ENCODE peak calls at places on chromosomes 2 and 18, in four cellular contexts. One of them, this sample, is unnamed.

GRCh38 chr2:235665656-235666239 is 171.9 kb downstream of the AGAP1 start:
- DNase-seq in PC-9: no peak
- DNase-seq in cardiac muscle cell: peak
- DNase-seq in foreskin fibroblast: no peak
- DNase-seq in this sample: no peak

GRCh38 chr2:44623622-44624351 is 262.0 kb downstream of the CAMKMT start:
- DNase-seq in PC-9: no peak
- DNase-seq in cardiac muscle cell: peak
- DNase-seq in foreskin fibroblast: no peak
- DNase-seq in this sample: no peak

GRCh38 chr2:129888896-129889295 is 90.6 kb upstream of the RAB6C start:
- DNase-seq in PC-9: no peak
- DNase-seq in cardiac muscle cell: peak
- DNase-seq in foreskin fibroblast: peak
- DNase-seq in this sample: no peak

GRCh38 chr2:241598061-241598460 is 38.9 kb downstream of the THAP4 start:
- DNase-seq in cardiac muscle cell: no peak
- DNase-seq in foreskin fibroblast: no peak
- DNase-seq in PC-9: no peak
- DNase-seq in this sample: no peak

GRCh38 chr2:212863185-212863588 is 288.2 kb downstream of the IKZF2 start:
- DNase-seq in PC-9: peak
- DNase-seq in foreskin fibroblast: no peak
- DNase-seq in cardiac muscle cell: peak
- DNase-seq in this sample: no peak

GRCh38 chr2:88059979-88060906 is 4.7 kb upstream of the KRCC1 start:
- DNase-seq in PC-9: peak
- DNase-seq in foreskin fibroblast: no peak
- DNase-seq in cardiac muscle cell: peak
- DNase-seq in this sample: no peak

GRCh38 chr2:208466133-208466919 is 59.7 kb downstream of the PTH2R start:
- DNase-seq in cardiac muscle cell: peak
- DNase-seq in PC-9: peak
- DNase-seq in foreskin fibroblast: no peak
- DNase-seq in this sample: no peak

GRCh38 chr2:19048593-19049264 is 309.7 kb downstream of the OSR1 start:
- DNase-seq in PC-9: peak
- DNase-seq in cardiac muscle cell: peak
- DNase-seq in foreskin fibroblast: no peak
- DNase-seq in this sample: no peak

GRCh38 chr2:161166538-161167409 is 6.5 kb downstream of the TANK start:
- DNase-seq in PC-9: no peak
- DNase-seq in foreskin fibroblast: no peak
- DNase-seq in cardiac muscle cell: no peak
- DNase-seq in this sample: peak

GRCh38 chr18:34548973-34549294 is 161.2 kb upstream of the DTNA start:
- DNase-seq in cardiac muscle cell: no peak
- DNase-seq in foreskin fibroblast: no peak
- DNase-seq in PC-9: no peak
- DNase-seq in this sample: no peak

GRCh38 chr2:157281316-157281715 is 23.8 kb downstream of the GALNT5 start:
- DNase-seq in cardiac muscle cell: no peak
- DNase-seq in foreskin fibroblast: no peak
- DNase-seq in PC-9: no peak
- DNase-seq in this sample: no peak

GRCh38 chr2:24704682-24705081 is 88.5 kb downstream of the PTRHD1 start:
- DNase-seq in foreskin fibroblast: no peak
- DNase-seq in PC-9: no peak
- DNase-seq in cardiac muscle cell: no peak
- DNase-seq in this sample: no peak

GRCh38 chr2:158142165-158142564 is 40.5 kb downstream of the UPP2 start:
- DNase-seq in foreskin fibroblast: no peak
- DNase-seq in PC-9: no peak
- DNase-seq in cardiac muscle cell: no peak
- DNase-seq in this sample: no peak

GRCh38 chr2:238720232-238720672 is 127.6 kb upstream of the TWIST2 start:
- DNase-seq in PC-9: peak
- DNase-seq in cardiac muscle cell: peak
- DNase-seq in foreskin fibroblast: no peak
- DNase-seq in this sample: no peak

GRCh38 chr18:37294951-37295350 is 270.6 kb downstream of the CELF4 start:
- DNase-seq in foreskin fibroblast: no peak
- DNase-seq in PC-9: no peak
- DNase-seq in cardiac muscle cell: peak
- DNase-seq in this sample: no peak

GRCh38 chr2:9565436-9566153 is 10.0 kb upstream of the ADAM17 start:
- DNase-seq in PC-9: peak
- DNase-seq in foreskin fibroblast: peak
- DNase-seq in cardiac muscle cell: peak
- DNase-seq in this sample: peak

GRCh38 chr2:111941531-111941930 is 43.1 kb downstream of the MERTK start:
- DNase-seq in cardiac muscle cell: no peak
- DNase-seq in PC-9: no peak
- DNase-seq in foreskin fibroblast: no peak
- DNase-seq in this sample: no peak

GRCh38 chr2:44477657-44478414 is 116.1 kb downstream of the CAMKMT start:
- DNase-seq in PC-9: no peak
- DNase-seq in cardiac muscle cell: no peak
- DNase-seq in foreskin fibroblast: no peak
- DNase-seq in this sample: no peak

GRCh38 chr2:173075781-173076556 is at the start of gene MAP3K20:
- DNase-seq in cardiac muscle cell: peak
- DNase-seq in PC-9: peak
- DNase-seq in foreskin fibroblast: peak
- DNase-seq in this sample: no peak

GRCh38 chr2:137829251-137829650 is 135.0 kb upstream of the HNMT start:
- DNase-seq in cardiac muscle cell: no peak
- DNase-seq in foreskin fibroblast: no peak
- DNase-seq in PC-9: no peak
- DNase-seq in this sample: no peak

GRCh38 chr2:85131116-85131515 is 2.1 kb upstream of the TCF7L1 start:
- DNase-seq in foreskin fibroblast: no peak
- DNase-seq in cardiac muscle cell: peak
- DNase-seq in PC-9: no peak
- DNase-seq in this sample: no peak

DNA sequence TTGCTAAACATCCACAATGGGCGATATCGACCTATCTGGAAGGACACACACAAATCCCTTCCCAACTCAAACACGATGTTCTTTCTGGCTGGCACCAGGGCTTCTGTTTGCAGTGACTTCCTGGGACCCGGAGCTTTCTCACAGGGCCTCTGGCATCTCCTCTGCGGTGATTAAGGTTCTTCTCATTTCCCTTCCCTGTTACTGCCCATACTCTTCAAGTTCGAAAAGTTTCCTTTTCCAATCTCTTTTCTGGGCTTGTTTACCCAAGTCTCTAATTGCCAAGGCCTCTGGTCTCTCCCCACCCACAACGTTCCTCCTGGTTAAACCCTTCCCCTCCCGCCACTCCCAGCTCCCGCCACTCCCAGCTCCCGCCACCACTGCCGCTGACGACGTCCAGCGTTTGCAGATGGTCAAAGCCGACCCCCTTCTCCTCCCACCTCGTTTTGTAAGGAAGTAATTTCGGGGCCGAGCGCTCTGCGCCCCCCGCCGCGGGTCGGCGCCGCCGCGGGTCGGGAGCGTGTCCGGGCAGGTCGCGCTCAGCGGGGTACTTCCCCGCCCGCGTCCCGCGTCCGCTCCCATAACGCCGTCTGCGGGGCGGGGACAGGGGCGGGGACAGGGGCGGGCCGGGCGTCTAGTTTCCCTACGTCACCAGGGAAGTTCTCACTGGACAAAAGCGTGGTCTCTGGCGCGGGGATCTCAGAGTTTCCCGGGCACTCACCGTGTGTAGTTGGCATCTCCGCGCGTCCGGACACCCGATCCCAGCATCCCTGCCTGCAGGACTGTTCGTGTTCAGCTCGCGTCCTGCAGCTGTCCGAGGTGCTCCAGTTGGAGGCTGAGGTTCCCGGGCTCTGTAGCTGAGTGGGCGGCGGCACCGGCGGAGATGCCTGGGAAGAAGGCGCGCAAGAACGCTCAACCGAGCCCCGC is at the start of gene PMAIP1:
- DNase-seq in cardiac muscle cell: peak
- DNase-seq in foreskin fibroblast: peak
- DNase-seq in PC-9: peak
- DNase-seq in this sample: no peak
- TF ChIP-seq CTCF in cardiac muscle cell: no peak
- TF ChIP-seq CTCF in foreskin fibroblast: no peak
- TF ChIP-seq CTCF in PC-9: no peak
- TF ChIP-seq CTCF in this sample: no peak

DNA sequence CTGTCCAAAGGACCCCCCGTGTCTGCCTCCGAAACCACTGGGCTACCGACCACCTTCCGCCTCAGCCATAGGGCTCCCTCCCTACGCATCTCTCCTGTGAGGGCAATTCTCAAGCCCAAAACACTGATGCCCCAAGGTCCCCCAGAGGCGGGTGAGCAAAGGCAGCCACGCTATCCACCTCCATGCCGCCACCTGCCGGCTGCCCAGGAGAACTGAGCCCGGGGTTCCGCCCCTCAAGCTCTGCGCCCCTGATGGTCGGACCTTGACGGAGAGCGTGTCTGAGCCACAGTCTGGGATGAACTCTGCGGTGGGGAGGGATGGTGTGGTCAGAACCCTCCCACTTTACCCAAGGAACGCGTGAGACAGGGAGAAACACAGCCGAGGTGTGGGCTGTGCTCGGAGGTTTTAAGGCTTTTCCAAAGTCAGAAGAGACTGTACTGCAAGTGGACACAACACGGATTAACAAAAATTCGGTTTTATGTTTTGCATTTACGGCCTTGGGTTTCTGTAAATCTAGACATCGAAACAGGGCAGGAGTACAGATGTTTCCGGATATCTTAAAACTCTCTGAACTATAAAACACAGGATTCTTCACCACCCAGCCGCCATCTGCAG is 114.1 kb downstream of the ZNF516 start:
- DNase-seq in cardiac muscle cell: no peak
- DNase-seq in foreskin fibroblast: peak
- DNase-seq in PC-9: no peak
- DNase-seq in this sample: no peak
- TF ChIP-seq CTCF in cardiac muscle cell: peak
- TF ChIP-seq CTCF in foreskin fibroblast: peak
- TF ChIP-seq CTCF in PC-9: peak
- TF ChIP-seq CTCF in this sample: peak

GRCh38 chr2:133194068-133194655 is 374.1 kb downstream of the NCKAP5 start:
- DNase-seq in cardiac muscle cell: peak
- DNase-seq in PC-9: no peak
- DNase-seq in foreskin fibroblast: peak
- DNase-seq in this sample: no peak

GRCh38 chr2:133197156-133197555 is 371.1 kb downstream of the NCKAP5 start:
- DNase-seq in PC-9: no peak
- DNase-seq in cardiac muscle cell: no peak
- DNase-seq in foreskin fibroblast: no peak
- DNase-seq in this sample: no peak

GRCh38 chr2:133194777-133195335 is 373.4 kb downstream of the NCKAP5 start:
- DNase-seq in foreskin fibroblast: no peak
- DNase-seq in PC-9: no peak
- DNase-seq in cardiac muscle cell: no peak
- DNase-seq in this sample: no peak

GRCh38 chr2:133200684-133201421 is 367.4 kb downstream of the NCKAP5 start:
- DNase-seq in foreskin fibroblast: peak
- DNase-seq in cardiac muscle cell: peak
- DNase-seq in PC-9: no peak
- DNase-seq in this sample: peak

GRCh38 chr2:133198678-133199077 is 369.6 kb downstream of the NCKAP5 start:
- DNase-seq in foreskin fibroblast: no peak
- DNase-seq in PC-9: no peak
- DNase-seq in cardiac muscle cell: no peak
- DNase-seq in this sample: no peak
- TF ChIP-seq CTCF in foreskin fibroblast: no peak
- TF ChIP-seq CTCF in PC-9: no peak
- TF ChIP-seq CTCF in cardiac muscle cell: no peak
- TF ChIP-seq CTCF in this sample: no peak

GRCh38 chr18:47168509-47168908 is 7.7 kb downstream of the IER3IP1 start:
- DNase-seq in PC-9: no peak
- DNase-seq in cardiac muscle cell: no peak
- DNase-seq in foreskin fibroblast: no peak
- DNase-seq in this sample: no peak
- TF ChIP-seq CTCF in PC-9: no peak
- TF ChIP-seq CTCF in cardiac muscle cell: no peak
- TF ChIP-seq CTCF in foreskin fibroblast: no peak
- TF ChIP-seq CTCF in this sample: no peak

GRCh38 chr18:61892683-61893303 is at the start of gene RNF152:
- DNase-seq in cardiac muscle cell: peak
- DNase-seq in PC-9: no peak
- DNase-seq in foreskin fibroblast: no peak
- DNase-seq in this sample: no peak
- TF ChIP-seq CTCF in cardiac muscle cell: peak
- TF ChIP-seq CTCF in PC-9: no peak
- TF ChIP-seq CTCF in foreskin fibroblast: peak
- TF ChIP-seq CTCF in this sample: peak

DNA sequence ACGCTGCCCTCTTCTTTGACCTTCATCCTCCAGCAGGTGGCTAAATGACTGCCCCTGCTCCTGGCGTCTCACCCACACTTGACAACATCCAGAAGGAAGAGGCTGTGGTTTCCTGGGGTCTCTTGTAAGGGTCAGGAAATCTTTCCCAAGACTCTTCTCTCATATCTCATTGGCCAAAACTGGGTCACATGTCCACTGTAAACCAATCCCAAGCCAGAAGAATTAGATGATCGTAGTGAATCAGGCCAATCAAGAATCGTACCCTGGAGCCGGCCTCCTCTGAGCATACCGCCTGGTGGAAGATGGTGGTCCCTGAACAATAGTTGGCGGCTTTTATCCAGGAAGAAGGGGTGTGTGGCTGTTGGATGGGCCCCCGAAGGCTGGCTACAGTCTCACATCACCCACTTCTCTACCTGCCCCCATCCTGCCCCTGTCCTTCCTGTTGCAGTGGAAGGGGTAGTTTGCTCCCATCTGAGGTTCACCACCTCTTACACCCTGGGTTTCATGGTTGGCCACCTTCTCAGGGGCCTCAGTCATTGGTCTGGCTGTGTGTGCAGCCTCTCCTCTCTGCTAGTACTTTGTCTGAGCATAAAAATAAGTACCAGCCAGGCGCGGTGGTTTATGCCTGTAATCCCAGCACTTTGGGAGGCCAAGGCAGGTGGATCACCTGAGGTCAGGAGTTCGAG is 3.8 kb downstream of the SAG start:
- DNase-seq in foreskin fibroblast: no peak
- DNase-seq in cardiac muscle cell: no peak
- DNase-seq in PC-9: no peak
- DNase-seq in this sample: no peak
- TF ChIP-seq CTCF in foreskin fibroblast: no peak
- TF ChIP-seq CTCF in cardiac muscle cell: no peak
- TF ChIP-seq CTCF in PC-9: no peak
- TF ChIP-seq CTCF in this sample: no peak